ENCODE peak calls at places on chromosomes 11 and 22, in seven cellular contexts. One of them, this sample, is unnamed.
A peak's percentile ranks its signal among the peaks of the same experiment; 100 is the strongest.

GRCh38 chr22:32058656-32059280 is 15.7 kb downstream of the SLC5A1 start:
- DNase-seq in HCT116: no peak
- DNase-seq in HepG2: no peak
- DNase-seq in H1: no peak
- DNase-seq in GM12878: no peak
- DNase-seq in K562: no peak
- DNase-seq in SK-N-SH: no peak
- DNase-seq in this sample: no peak

GRCh38 chr11:75078233-75078632 is 18.4 kb downstream of the OR2AT4 start:
- DNase-seq in SK-N-SH: no peak
- DNase-seq in HCT116: peak; percentile 3
- DNase-seq in K562: no peak
- DNase-seq in HepG2: no peak
- DNase-seq in H1: no peak
- DNase-seq in GM12878: no peak
- DNase-seq in this sample: no peak

GRCh38 chr11:46860218-46860617 is 14.1 kb upstream of the CKAP5 start:
- DNase-seq in K562: no peak
- DNase-seq in HepG2: no peak
- DNase-seq in HCT116: no peak
- DNase-seq in H1: no peak
- DNase-seq in SK-N-SH: no peak
- DNase-seq in GM12878: no peak
- DNase-seq in this sample: no peak

GRCh38 chr11:12889243-12889642 is 119.9 kb upstream of the RASSF10 start:
- DNase-seq in HepG2: no peak
- DNase-seq in SK-N-SH: no peak
- DNase-seq in H1: no peak
- DNase-seq in HCT116: no peak
- DNase-seq in GM12878: no peak
- DNase-seq in K562: no peak
- DNase-seq in this sample: no peak

GRCh38 chr22:17700778-17701177 is 62.2 kb downstream of the BCL2L13 start:
- DNase-seq in GM12878: no peak
- DNase-seq in HCT116: no peak
- DNase-seq in K562: no peak
- DNase-seq in SK-N-SH: no peak
- DNase-seq in H1: no peak
- DNase-seq in HepG2: no peak
- DNase-seq in this sample: no peak

GRCh38 chr11:15146271-15147003 is 31.7 kb downstream of the INSC start:
- DNase-seq in K562: no peak
- DNase-seq in HCT116: no peak
- DNase-seq in HepG2: no peak
- DNase-seq in H1: no peak
- DNase-seq in SK-N-SH: no peak
- DNase-seq in GM12878: no peak
- DNase-seq in this sample: no peak

GRCh38 chr22:32810241-32811133 is 9.0 kb downstream of the TIMP3 start:
- DNase-seq in GM12878: no peak
- DNase-seq in SK-N-SH: no peak
- DNase-seq in HepG2: no peak
- DNase-seq in HCT116: no peak
- DNase-seq in K562: no peak
- DNase-seq in H1: no peak
- DNase-seq in this sample: no peak

GRCh38 chr11:85974126-85974525 is 94.8 kb downstream of the PICALM start:
- DNase-seq in GM12878: no peak
- DNase-seq in HCT116: no peak
- DNase-seq in HepG2: no peak
- DNase-seq in H1: no peak
- DNase-seq in SK-N-SH: no peak
- DNase-seq in K562: no peak
- DNase-seq in this sample: no peak

GRCh38 chr22:33036881-33037280 is 21.3 kb downstream of the SYN3 start:
- DNase-seq in HepG2: no peak
- DNase-seq in K562: no peak
- DNase-seq in GM12878: no peak
- DNase-seq in H1: no peak
- DNase-seq in HCT116: no peak
- DNase-seq in SK-N-SH: no peak
- DNase-seq in this sample: no peak

GRCh38 chr11:18958221-18958910 is 19.2 kb upstream of the MRGPRX1 start:
- DNase-seq in HepG2: no peak
- DNase-seq in SK-N-SH: no peak
- DNase-seq in K562: no peak
- DNase-seq in H1: peak; percentile 9
- DNase-seq in GM12878: no peak
- DNase-seq in HCT116: no peak
- DNase-seq in this sample: no peak

GRCh38 chr22:39598017-39598965 is 27.7 kb downstream of the CACNA1I start:
- DNase-seq in SK-N-SH: no peak
- DNase-seq in GM12878: no peak
- DNase-seq in HCT116: peak; percentile 57
- DNase-seq in HepG2: no peak
- DNase-seq in H1: peak; percentile 57
- DNase-seq in K562: peak; percentile 98
- DNase-seq in this sample: peak; percentile 64

GRCh38 chr11:70740475-70740825 is 342.1 kb downstream of the CTTN start:
- DNase-seq in HCT116: no peak
- DNase-seq in GM12878: no peak
- DNase-seq in K562: no peak
- DNase-seq in H1: no peak
- DNase-seq in HepG2: no peak
- DNase-seq in SK-N-SH: no peak
- DNase-seq in this sample: no peak

GRCh38 chr11:70744396-70745185 is 346.3 kb downstream of the CTTN start:
- DNase-seq in H1: no peak
- DNase-seq in HepG2: no peak
- DNase-seq in SK-N-SH: no peak
- DNase-seq in GM12878: no peak
- DNase-seq in HCT116: no peak
- DNase-seq in K562: no peak
- DNase-seq in this sample: no peak

GRCh38 chr11:70741085-70741484 is 342.8 kb downstream of the CTTN start:
- DNase-seq in SK-N-SH: no peak
- DNase-seq in GM12878: no peak
- DNase-seq in K562: no peak
- DNase-seq in HCT116: no peak
- DNase-seq in HepG2: no peak
- DNase-seq in H1: no peak
- DNase-seq in this sample: no peak

GRCh38 chr11:70743941-70744351 is 345.6 kb downstream of the CTTN start:
- DNase-seq in H1: no peak
- DNase-seq in HCT116: no peak
- DNase-seq in HepG2: no peak
- DNase-seq in K562: no peak
- DNase-seq in GM12878: no peak
- DNase-seq in SK-N-SH: no peak
- DNase-seq in this sample: no peak

GRCh38 chr11:70742553-70743291 is 344.4 kb downstream of the CTTN start:
- DNase-seq in H1: peak; percentile 51
- DNase-seq in K562: peak; percentile 94
- DNase-seq in HepG2: no peak
- DNase-seq in GM12878: no peak
- DNase-seq in HCT116: no peak
- DNase-seq in SK-N-SH: peak; percentile 82
- DNase-seq in this sample: no peak
- TF ChIP-seq JUND in H1: no peak
- TF ChIP-seq JUND in K562: peak; percentile 51
- TF ChIP-seq JUND in HepG2: no peak
- TF ChIP-seq JUND in GM12878: no peak
- TF ChIP-seq JUND in HCT116: no peak
- TF ChIP-seq JUND in SK-N-SH: no peak
- TF ChIP-seq JUND in this sample: no peak

GRCh38 chr11:72334651-72335050 is 90.7 kb upstream of the PHOX2A start:
- DNase-seq in K562: no peak
- DNase-seq in H1: no peak
- DNase-seq in HCT116: no peak
- DNase-seq in SK-N-SH: peak; percentile 71
- DNase-seq in GM12878: no peak
- DNase-seq in HepG2: no peak
- DNase-seq in this sample: no peak
- TF ChIP-seq JUND in K562: no peak
- TF ChIP-seq JUND in H1: no peak
- TF ChIP-seq JUND in HCT116: no peak
- TF ChIP-seq JUND in SK-N-SH: no peak
- TF ChIP-seq JUND in GM12878: no peak
- TF ChIP-seq JUND in HepG2: no peak
- TF ChIP-seq JUND in this sample: no peak

GRCh38 chr22:24455751-24456426 is 28.5 kb downstream of the ADORA2A start:
- DNase-seq in H1: no peak
- DNase-seq in SK-N-SH: no peak
- DNase-seq in HCT116: no peak
- DNase-seq in HepG2: peak; percentile 47
- DNase-seq in K562: no peak
- DNase-seq in GM12878: no peak
- DNase-seq in this sample: no peak
- TF ChIP-seq JUND in H1: no peak
- TF ChIP-seq JUND in SK-N-SH: no peak
- TF ChIP-seq JUND in HCT116: no peak
- TF ChIP-seq JUND in HepG2: no peak
- TF ChIP-seq JUND in K562: no peak
- TF ChIP-seq JUND in GM12878: no peak
- TF ChIP-seq JUND in this sample: no peak

GRCh38 chr11:108727665-108728064 is 62.8 kb downstream of the DDX10 start:
- DNase-seq in HepG2: no peak
- DNase-seq in GM12878: no peak
- DNase-seq in HCT116: no peak
- DNase-seq in H1: no peak
- DNase-seq in SK-N-SH: no peak
- DNase-seq in K562: no peak
- DNase-seq in this sample: no peak
- TF ChIP-seq JUND in HepG2: no peak
- TF ChIP-seq JUND in GM12878: no peak
- TF ChIP-seq JUND in HCT116: no peak
- TF ChIP-seq JUND in H1: no peak
- TF ChIP-seq JUND in SK-N-SH: no peak
- TF ChIP-seq JUND in K562: no peak
- TF ChIP-seq JUND in this sample: no peak

GRCh38 chr11:64415996-64416728 is 57.2 kb downstream of the RPS6KA4 start:
- DNase-seq in HCT116: no peak
- DNase-seq in HepG2: no peak
- DNase-seq in SK-N-SH: no peak
- DNase-seq in H1: no peak
- DNase-seq in K562: no peak
- DNase-seq in GM12878: no peak
- DNase-seq in this sample: no peak

GRCh38 chr11:64415286-64415685 is 56.3 kb downstream of the RPS6KA4 start:
- DNase-seq in GM12878: no peak
- DNase-seq in HCT116: no peak
- DNase-seq in SK-N-SH: no peak
- DNase-seq in HepG2: no peak
- DNase-seq in H1: no peak
- DNase-seq in K562: no peak
- DNase-seq in this sample: no peak

GRCh38 chr11:64419257-64419790 is 60.4 kb downstream of the RPS6KA4 start:
- DNase-seq in GM12878: no peak
- DNase-seq in H1: no peak
- DNase-seq in HepG2: no peak
- DNase-seq in K562: no peak
- DNase-seq in HCT116: no peak
- DNase-seq in SK-N-SH: no peak
- DNase-seq in this sample: no peak

DNA sequence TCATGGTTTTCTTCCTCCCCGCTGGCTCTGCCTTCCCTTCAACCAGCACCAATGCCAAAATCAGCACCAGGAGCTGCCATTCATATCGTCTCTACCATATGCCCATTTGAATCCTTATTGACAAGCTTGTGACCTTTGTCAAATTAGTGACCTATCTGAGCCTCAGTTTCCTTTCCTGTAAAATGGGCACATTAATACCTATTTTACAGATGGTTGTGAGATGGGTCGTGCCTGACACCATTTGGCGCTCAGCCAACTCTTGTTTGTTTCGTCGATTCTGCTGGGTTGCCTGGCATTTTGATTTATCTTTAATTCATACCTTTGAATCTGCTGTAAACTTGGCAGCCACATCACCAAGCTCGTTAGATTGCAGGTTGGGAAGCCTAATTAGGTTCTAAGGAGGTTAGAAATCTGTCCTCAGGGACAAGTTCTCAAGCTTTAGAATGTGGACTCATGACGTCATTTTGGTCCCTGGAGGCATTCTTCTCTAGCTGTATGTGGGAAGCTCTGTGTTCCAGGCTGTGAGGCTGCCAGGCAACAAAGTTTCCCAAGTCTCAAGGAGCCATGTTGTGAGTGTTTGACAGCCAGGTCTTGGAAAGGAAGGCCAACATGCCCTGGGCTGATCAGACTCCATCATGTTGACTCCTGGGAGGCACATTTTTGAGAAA is 61.0 kb downstream of the RPS6KA4 start:
- DNase-seq in GM12878: no peak
- DNase-seq in H1: no peak
- DNase-seq in SK-N-SH: no peak
- DNase-seq in K562: no peak
- DNase-seq in HCT116: no peak
- DNase-seq in HepG2: no peak
- DNase-seq in this sample: peak; percentile 78
- TF ChIP-seq JUND in GM12878: no peak
- TF ChIP-seq JUND in H1: no peak
- TF ChIP-seq JUND in SK-N-SH: no peak
- TF ChIP-seq JUND in K562: no peak
- TF ChIP-seq JUND in HCT116: no peak
- TF ChIP-seq JUND in HepG2: no peak
- TF ChIP-seq JUND in this sample: no peak

DNA sequence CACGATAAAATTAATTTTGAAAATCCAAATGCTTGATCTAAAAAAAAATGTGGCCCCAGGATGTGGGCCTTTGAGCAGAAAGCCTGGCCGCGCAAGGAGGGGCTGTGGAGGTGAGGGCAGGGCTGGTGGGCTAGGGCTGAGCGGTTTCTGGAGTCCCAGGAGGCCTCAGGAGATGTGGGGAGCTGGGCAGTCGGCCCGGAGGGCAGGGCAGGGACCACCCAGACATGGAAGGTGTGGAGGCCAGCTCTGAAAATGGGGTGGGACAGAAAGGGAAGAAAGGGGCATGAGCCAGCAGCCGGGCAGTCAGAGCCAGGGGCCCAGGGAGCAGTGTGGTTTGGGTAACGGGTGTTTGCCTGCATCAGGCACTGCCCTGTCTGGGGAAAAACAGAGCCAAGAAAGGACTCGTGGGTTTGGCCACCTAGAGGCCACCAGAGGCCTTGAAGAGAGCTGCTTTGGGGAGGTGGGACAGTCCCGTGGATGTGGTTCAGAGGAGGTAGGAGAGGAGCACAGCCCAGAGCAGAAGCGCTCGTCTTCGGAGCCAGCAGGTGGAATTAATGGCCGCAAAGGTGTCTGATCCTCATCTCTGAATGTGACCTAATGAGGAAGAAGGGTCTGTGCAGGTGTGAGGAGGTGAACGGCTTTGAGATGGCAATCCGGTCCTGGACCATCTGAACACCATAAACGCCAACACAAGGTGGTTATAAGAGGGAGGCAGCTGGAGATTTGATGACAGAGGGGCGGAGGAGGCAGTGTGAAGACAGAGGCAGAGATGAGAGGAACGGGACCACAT is 50.2 kb downstream of the IGF2 start:
- DNase-seq in HCT116: no peak
- DNase-seq in SK-N-SH: no peak
- DNase-seq in HepG2: peak; percentile 48
- DNase-seq in GM12878: no peak
- DNase-seq in K562: no peak
- DNase-seq in H1: no peak
- DNase-seq in this sample: no peak
- TF ChIP-seq JUND in HCT116: no peak
- TF ChIP-seq JUND in SK-N-SH: no peak
- TF ChIP-seq JUND in HepG2: no peak
- TF ChIP-seq JUND in GM12878: no peak
- TF ChIP-seq JUND in K562: no peak
- TF ChIP-seq JUND in H1: no peak
- TF ChIP-seq JUND in this sample: no peak